ENCODE peak calls at places on chromosomes 5 and 9, in seven cellular contexts. One of them, this sample, is unnamed.

GRCh38 chr5:1315018-1315708 is 20.3 kb upstream of the TERT start:
- DNase-seq in A673: no peak
- DNase-seq in upper lobe of right lung: peak
- DNase-seq in fibroblast of mammary gland: no peak
- DNase-seq in pancreas: no peak
- DNase-seq in adrenal gland: no peak
- DNase-seq in psoas muscle: no peak
- DNase-seq in this sample: no peak

GRCh38 chr9:121550569-121551512 is 51.2 kb upstream of the GGTA1 start:
- DNase-seq in A673: peak
- DNase-seq in upper lobe of right lung: peak
- DNase-seq in fibroblast of mammary gland: peak
- DNase-seq in pancreas: peak
- DNase-seq in adrenal gland: peak
- DNase-seq in psoas muscle: peak
- DNase-seq in this sample: peak

GRCh38 chr9:136481558-136481957 is 1.3 kb downstream of the SEC16A start:
- DNase-seq in A673: no peak
- DNase-seq in upper lobe of right lung: no peak
- DNase-seq in fibroblast of mammary gland: no peak
- DNase-seq in pancreas: no peak
- DNase-seq in adrenal gland: no peak
- DNase-seq in psoas muscle: no peak
- DNase-seq in this sample: no peak

GRCh38 chr9:14316574-14317304 is 2.8 kb upstream of the NFIB start:
- DNase-seq in A673: no peak
- DNase-seq in upper lobe of right lung: no peak
- DNase-seq in fibroblast of mammary gland: no peak
- DNase-seq in pancreas: no peak
- DNase-seq in adrenal gland: no peak
- DNase-seq in psoas muscle: no peak
- DNase-seq in this sample: no peak

GRCh38 chr9:75010570-75010969 is 17.5 kb downstream of the CARNMT1 start:
- DNase-seq in A673: no peak
- DNase-seq in upper lobe of right lung: no peak
- DNase-seq in fibroblast of mammary gland: no peak
- DNase-seq in pancreas: no peak
- DNase-seq in adrenal gland: no peak
- DNase-seq in psoas muscle: no peak
- DNase-seq in this sample: no peak

GRCh38 chr9:94610181-94610591 is 16.6 kb upstream of the FBP2 start:
- DNase-seq in A673: no peak
- DNase-seq in upper lobe of right lung: no peak
- DNase-seq in fibroblast of mammary gland: peak
- DNase-seq in pancreas: no peak
- DNase-seq in adrenal gland: no peak
- DNase-seq in psoas muscle: no peak
- DNase-seq in this sample: no peak

GRCh38 chr9:117315236-117315635 is 99.6 kb downstream of the ASTN2 start:
- DNase-seq in A673: no peak
- DNase-seq in upper lobe of right lung: no peak
- DNase-seq in fibroblast of mammary gland: no peak
- DNase-seq in pancreas: peak
- DNase-seq in adrenal gland: no peak
- DNase-seq in psoas muscle: peak
- DNase-seq in this sample: peak

GRCh38 chr9:89466451-89467277 is 31.2 kb downstream of the SEMA4D start:
- DNase-seq in A673: no peak
- DNase-seq in upper lobe of right lung: no peak
- DNase-seq in fibroblast of mammary gland: no peak
- DNase-seq in pancreas: no peak
- DNase-seq in adrenal gland: peak
- DNase-seq in psoas muscle: no peak
- DNase-seq in this sample: no peak

GRCh38 chr5:135398855-135399837 is at the start of gene MACROH2A1:
- DNase-seq in A673: peak
- DNase-seq in upper lobe of right lung: peak
- DNase-seq in fibroblast of mammary gland: peak
- DNase-seq in pancreas: peak
- DNase-seq in adrenal gland: peak
- DNase-seq in psoas muscle: peak
- DNase-seq in this sample: peak

GRCh38 chr5:138963763-138964371 is 88.7 kb upstream of the LRRTM2 start:
- DNase-seq in A673: no peak
- DNase-seq in upper lobe of right lung: peak
- DNase-seq in fibroblast of mammary gland: peak
- DNase-seq in pancreas: no peak
- DNase-seq in adrenal gland: peak
- DNase-seq in psoas muscle: no peak
- DNase-seq in this sample: peak

GRCh38 chr9:129867138-129868032 is 32.1 kb downstream of the USP20 start:
- DNase-seq in A673: no peak
- DNase-seq in upper lobe of right lung: no peak
- DNase-seq in fibroblast of mammary gland: no peak
- DNase-seq in pancreas: no peak
- DNase-seq in adrenal gland: no peak
- DNase-seq in psoas muscle: no peak
- DNase-seq in this sample: no peak

GRCh38 chr5:151682751-151683331 is 3.9 kb downstream of the SPARC start:
- DNase-seq in A673: peak
- DNase-seq in upper lobe of right lung: no peak
- DNase-seq in fibroblast of mammary gland: peak
- DNase-seq in pancreas: no peak
- DNase-seq in adrenal gland: peak
- DNase-seq in psoas muscle: no peak
- DNase-seq in this sample: no peak

GRCh38 chr5:1755321-1755949 is 44.2 kb downstream of the MRPL36 start:
- DNase-seq in A673: no peak
- DNase-seq in upper lobe of right lung: peak
- DNase-seq in fibroblast of mammary gland: no peak
- DNase-seq in pancreas: no peak
- DNase-seq in adrenal gland: no peak
- DNase-seq in psoas muscle: no peak
- DNase-seq in this sample: no peak

GRCh38 chr5:95283761-95284511 is 958 bp downstream of the MCTP1 start:
- DNase-seq in A673: peak
- DNase-seq in upper lobe of right lung: peak
- DNase-seq in fibroblast of mammary gland: no peak
- DNase-seq in pancreas: peak
- DNase-seq in adrenal gland: peak
- DNase-seq in psoas muscle: peak
- DNase-seq in this sample: peak

GRCh38 chr9:12963537-12963936 is 188.7 kb downstream of the LURAP1L start:
- DNase-seq in A673: no peak
- DNase-seq in upper lobe of right lung: no peak
- DNase-seq in fibroblast of mammary gland: no peak
- DNase-seq in pancreas: no peak
- DNase-seq in adrenal gland: no peak
- DNase-seq in psoas muscle: no peak
- DNase-seq in this sample: no peak

GRCh38 chr5:37838933-37839341 is 904 bp downstream of the GDNF start:
- DNase-seq in A673: peak
- DNase-seq in upper lobe of right lung: no peak
- DNase-seq in fibroblast of mammary gland: no peak
- DNase-seq in pancreas: no peak
- DNase-seq in adrenal gland: no peak
- DNase-seq in psoas muscle: no peak
- DNase-seq in this sample: no peak

GRCh38 chr5:37836173-37837100 is 3.4 kb downstream of the GDNF start:
- DNase-seq in A673: no peak
- DNase-seq in upper lobe of right lung: no peak
- DNase-seq in fibroblast of mammary gland: peak
- DNase-seq in pancreas: no peak
- DNase-seq in adrenal gland: peak
- DNase-seq in psoas muscle: no peak
- DNase-seq in this sample: no peak

GRCh38 chr5:37837101-37838032 is 2.5 kb downstream of the GDNF start:
- DNase-seq in A673: peak
- DNase-seq in upper lobe of right lung: peak
- DNase-seq in fibroblast of mammary gland: peak
- DNase-seq in pancreas: peak
- DNase-seq in adrenal gland: peak
- DNase-seq in psoas muscle: peak
- DNase-seq in this sample: peak

GRCh38 chr5:37839441-37840035 is 303 bp downstream of the GDNF start:
- DNase-seq in A673: peak
- DNase-seq in upper lobe of right lung: peak
- DNase-seq in fibroblast of mammary gland: peak
- DNase-seq in pancreas: no peak
- DNase-seq in adrenal gland: peak
- DNase-seq in psoas muscle: peak
- DNase-seq in this sample: no peak

DNA sequence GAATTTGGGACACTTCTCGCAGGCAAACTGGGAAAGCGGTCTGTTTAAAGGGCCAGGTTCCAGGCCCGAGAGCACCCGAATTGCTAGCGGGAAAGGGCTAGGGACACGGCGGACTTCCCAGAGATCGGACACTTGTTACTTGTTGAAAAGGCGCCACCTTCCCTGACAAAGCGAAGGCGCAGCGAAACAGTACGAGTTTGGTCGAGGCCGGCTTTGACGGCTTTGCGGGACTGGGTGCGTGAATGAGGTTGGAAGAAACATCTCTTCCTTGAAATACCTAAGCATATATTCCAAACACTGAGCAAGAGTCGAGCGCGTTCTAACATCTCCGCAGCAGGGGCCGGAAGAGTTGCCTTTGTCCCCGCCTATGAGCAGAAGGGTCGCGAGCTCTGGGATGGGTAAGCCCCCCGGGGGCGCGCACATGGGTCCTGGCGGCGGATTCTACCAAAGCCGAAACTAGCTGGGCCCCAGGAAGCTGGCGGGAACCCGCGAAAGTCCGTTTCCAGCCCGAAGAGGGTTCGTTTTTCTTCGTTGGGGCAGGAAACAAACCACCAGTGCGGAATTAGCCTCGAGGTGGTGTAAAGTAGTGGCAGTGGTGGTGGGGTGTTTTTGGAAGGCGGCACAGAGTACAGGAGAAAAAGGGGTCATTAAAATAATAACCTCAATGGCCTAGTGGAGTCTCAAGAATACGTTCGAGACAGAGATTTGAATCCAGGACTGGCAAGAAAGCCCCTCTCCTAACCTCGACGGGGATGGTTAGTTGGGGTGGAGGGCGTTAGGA is 1.5 kb downstream of the GDNF start:
- DNase-seq in A673: peak
- DNase-seq in upper lobe of right lung: no peak
- DNase-seq in fibroblast of mammary gland: peak
- DNase-seq in pancreas: no peak
- DNase-seq in adrenal gland: peak
- DNase-seq in psoas muscle: no peak
- DNase-seq in this sample: no peak
- TF ChIP-seq CTCF in A673: peak
- TF ChIP-seq CTCF in upper lobe of right lung: no peak
- TF ChIP-seq CTCF in fibroblast of mammary gland: peak
- TF ChIP-seq CTCF in pancreas: no peak
- TF ChIP-seq CTCF in adrenal gland: no peak
- TF ChIP-seq CTCF in psoas muscle: no peak
- TF ChIP-seq CTCF in this sample: no peak

GRCh38 chr9:113581865-113582697 is 118.6 kb downstream of the RGS3 start:
- DNase-seq in A673: no peak
- DNase-seq in upper lobe of right lung: peak
- DNase-seq in fibroblast of mammary gland: peak
- DNase-seq in pancreas: peak
- DNase-seq in adrenal gland: peak
- DNase-seq in psoas muscle: peak
- DNase-seq in this sample: peak
- TF ChIP-seq CTCF in A673: no peak
- TF ChIP-seq CTCF in upper lobe of right lung: peak
- TF ChIP-seq CTCF in fibroblast of mammary gland: no peak
- TF ChIP-seq CTCF in pancreas: no peak
- TF ChIP-seq CTCF in adrenal gland: peak
- TF ChIP-seq CTCF in psoas muscle: peak
- TF ChIP-seq CTCF in this sample: no peak

GRCh38 chr9:35273591-35273990 is 111.8 kb downstream of the UNC13B start:
- DNase-seq in A673: no peak
- DNase-seq in upper lobe of right lung: no peak
- DNase-seq in fibroblast of mammary gland: no peak
- DNase-seq in pancreas: no peak
- DNase-seq in adrenal gland: no peak
- DNase-seq in psoas muscle: no peak
- DNase-seq in this sample: no peak

GRCh38 chr9:35277171-35277520 is 115.3 kb downstream of the UNC13B start:
- DNase-seq in A673: no peak
- DNase-seq in upper lobe of right lung: no peak
- DNase-seq in fibroblast of mammary gland: peak
- DNase-seq in pancreas: no peak
- DNase-seq in adrenal gland: no peak
- DNase-seq in psoas muscle: no peak
- DNase-seq in this sample: no peak

GRCh38 chr9:35272989-35273388 is 111.2 kb downstream of the UNC13B start:
- DNase-seq in A673: no peak
- DNase-seq in upper lobe of right lung: no peak
- DNase-seq in fibroblast of mammary gland: peak
- DNase-seq in pancreas: no peak
- DNase-seq in adrenal gland: no peak
- DNase-seq in psoas muscle: no peak
- DNase-seq in this sample: no peak

GRCh38 chr9:35277649-35278359 is 116.0 kb downstream of the UNC13B start:
- DNase-seq in A673: no peak
- DNase-seq in upper lobe of right lung: no peak
- DNase-seq in fibroblast of mammary gland: peak
- DNase-seq in pancreas: no peak
- DNase-seq in adrenal gland: peak
- DNase-seq in psoas muscle: no peak
- DNase-seq in this sample: peak

DNA sequence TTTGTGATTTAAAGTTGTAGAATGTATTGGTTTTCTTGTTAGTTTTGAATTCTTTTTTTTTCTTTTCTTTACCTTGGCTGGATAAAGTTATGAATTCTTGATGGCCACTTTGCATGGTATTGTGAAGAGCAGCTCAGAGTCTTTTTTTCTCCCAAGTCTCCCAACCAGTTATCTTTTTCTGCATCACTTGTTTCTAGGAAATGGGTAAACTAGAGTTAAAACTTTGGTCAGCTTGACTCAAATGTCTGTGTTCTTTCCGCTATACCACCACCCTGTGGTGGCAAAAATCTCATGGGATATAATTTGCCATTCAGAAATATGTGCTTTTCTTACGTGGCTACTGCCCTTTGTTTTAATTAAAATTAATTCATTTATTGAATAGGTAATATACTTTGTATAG is 113.2 kb downstream of the UNC13B start:
- DNase-seq in A673: no peak
- DNase-seq in upper lobe of right lung: no peak
- DNase-seq in fibroblast of mammary gland: no peak
- DNase-seq in pancreas: no peak
- DNase-seq in adrenal gland: no peak
- DNase-seq in psoas muscle: no peak
- DNase-seq in this sample: no peak
- TF ChIP-seq CTCF in A673: peak
- TF ChIP-seq CTCF in upper lobe of right lung: no peak
- TF ChIP-seq CTCF in fibroblast of mammary gland: no peak
- TF ChIP-seq CTCF in pancreas: no peak
- TF ChIP-seq CTCF in adrenal gland: no peak
- TF ChIP-seq CTCF in psoas muscle: no peak
- TF ChIP-seq CTCF in this sample: no peak

GRCh38 chr5:66100851-66101250 is 43.2 kb upstream of the SREK1 start:
- DNase-seq in A673: no peak
- DNase-seq in upper lobe of right lung: no peak
- DNase-seq in fibroblast of mammary gland: no peak
- DNase-seq in pancreas: no peak
- DNase-seq in adrenal gland: no peak
- DNase-seq in psoas muscle: no peak
- DNase-seq in this sample: no peak
- TF ChIP-seq CTCF in A673: no peak
- TF ChIP-seq CTCF in upper lobe of right lung: no peak
- TF ChIP-seq CTCF in fibroblast of mammary gland: no peak
- TF ChIP-seq CTCF in pancreas: no peak
- TF ChIP-seq CTCF in adrenal gland: no peak
- TF ChIP-seq CTCF in psoas muscle: no peak
- TF ChIP-seq CTCF in this sample: no peak

This sample was measured in MCF 10A.